ENCODE peak calls at places on chromosomes 7 and 10, in five cellular contexts. K is CD8-positive, alpha-beta T cell; J is heart left ventricle; L is Panc1; H is body of pancreas. Z is an unnamed sample.

GRCh38 chr10:132489053-132489703 is 48.4 kb upstream of the INPP5A start:
- DNase-seq in K (no peak), J (no peak), L (no peak), H (no peak), Z (no peak)

GRCh38 chr10:63391812-63392211 is 74.0 kb downstream of the JMJD1C start:
- DNase-seq in K (no peak), J (no peak), L (no peak), H (no peak), Z (peak; percentile 9)

GRCh38 chr10:77564781-77565589 is 72.6 kb downstream of the KCNMA1 start:
- DNase-seq in K (no peak), J (no peak), L (no peak), H (no peak), Z (no peak)

GRCh38 chr7:117834983-117835664 is 38.1 kb downstream of the CTTNBP2 start:
- DNase-seq in K (no peak), J (no peak), L (no peak), H (no peak), Z (no peak)

GRCh38 chr7:105797652-105798051 is 78.7 kb downstream of the ATXN7L1 start:
- DNase-seq in K (no peak), J (no peak), L (no peak), H (no peak), Z (no peak)

GRCh38 chr10:88810196-88810961 is 7.8 kb downstream of the LIPM start:
- DNase-seq in K (no peak), J (no peak), L (peak; percentile 33), H (peak; percentile 66), Z (peak; percentile 51)

GRCh38 chr10:125021686-125022374 is 79.9 kb downstream of the ZRANB1 start:
- DNase-seq in K (no peak), J (no peak), L (no peak), H (no peak), Z (no peak)

GRCh38 chr7:69776611-69777010 is 178.3 kb downstream of the AUTS2 start:
- DNase-seq in K (no peak), J (no peak), L (no peak), H (no peak), Z (no peak)

GRCh38 chr7:26292768-26293560 is 1.3 kb downstream of the SNX10 start:
- DNase-seq in K (no peak), J (no peak), L (no peak), H (peak; percentile 36), Z (peak; percentile 15)

GRCh38 chr7:71237945-71238344 is 106.0 kb downstream of the GALNT17 start:
- DNase-seq in K (no peak), J (peak; percentile 38), L (no peak), H (peak; percentile 11), Z (no peak)

GRCh38 chr7:76359111-76359986 is 558 bp upstream of the YWHAG start:
- DNase-seq in K (peak; percentile 86), J (peak; percentile 99), L (peak; percentile 97), H (peak; percentile 99), Z (peak; percentile 98)

GRCh38 chr10:132305654-132306340 is 2.0 kb downstream of the STK32C start:
- DNase-seq in K (no peak), J (peak; percentile 15), L (no peak), H (no peak), Z (no peak)

GRCh38 chr7:90472805-90473540 is 3.5 kb downstream of the PTTG1IP2 start:
- DNase-seq in K (no peak), J (no peak), L (no peak), H (no peak), Z (no peak)

GRCh38 chr10:117386805-117387204 is 11.6 kb upstream of the PDZD8 start:
- DNase-seq in K (no peak), J (no peak), L (no peak), H (no peak), Z (no peak)

GRCh38 chr10:77505431-77506334 is 131.9 kb downstream of the KCNMA1 start:
- DNase-seq in K (no peak), J (no peak), L (peak; percentile 85), H (no peak), Z (no peak)

GRCh38 chr7:78095549-78095948 is 297.0 kb downstream of the PHTF2 start:
- DNase-seq in K (no peak), J (no peak), L (no peak), H (no peak), Z (no peak)

GRCh38 chr10:2851544-2851943 is 215.8 kb upstream of the PFKP start:
- DNase-seq in K (no peak), J (no peak), L (no peak), H (no peak), Z (no peak)

GRCh38 chr7:110539216-110539615 is 551.7 kb upstream of the LRRN3 start:
- DNase-seq in K (no peak), J (no peak), L (no peak), H (no peak), Z (no peak)

GRCh38 chr7:150972094-150972493 is 6.0 kb downstream of the KCNH2 start:
- DNase-seq in K (no peak), J (peak; percentile 85), L (no peak), H (peak; percentile 52), Z (no peak)

GRCh38 chr7:114508096-114508495 is 93.5 kb downstream of the FOXP2 start:
- DNase-seq in K (no peak), J (no peak), L (no peak), H (no peak), Z (no peak)

GRCh38 chr7:114502454-114503254 is 88.0 kb downstream of the FOXP2 start:
- DNase-seq in K (no peak), J (no peak), L (no peak), H (peak; percentile 11), Z (no peak)

GRCh38 chr7:114504586-114504985 is 90.0 kb downstream of the FOXP2 start:
- DNase-seq in K (no peak), J (no peak), L (no peak), H (no peak), Z (no peak)
- H3K4me1 ChIP-seq in K (no peaks in the 10 kb centered on the region), J (no peaks in the 10 kb centered on the region), L (peaks cover 13% of the 10 kb centered on the region), H (peaks cover 13% of the 10 kb centered on the region), Z (no peaks in the 10 kb centered on the region)

GRCh38 chr7:100156331-100157068 is 2.0 kb downstream of the TRAPPC14 start:
- DNase-seq in K (no peak), J (no peak), L (no peak), H (no peak), Z (no peak)
- H3K4me3 ChIP-seq in K (peak overlapping the region; percentile 90), J (no peak overlapping the region), L (peak overlapping the region; percentile 91), H (no peak overlapping the region), Z (no peak overlapping the region)

DNA sequence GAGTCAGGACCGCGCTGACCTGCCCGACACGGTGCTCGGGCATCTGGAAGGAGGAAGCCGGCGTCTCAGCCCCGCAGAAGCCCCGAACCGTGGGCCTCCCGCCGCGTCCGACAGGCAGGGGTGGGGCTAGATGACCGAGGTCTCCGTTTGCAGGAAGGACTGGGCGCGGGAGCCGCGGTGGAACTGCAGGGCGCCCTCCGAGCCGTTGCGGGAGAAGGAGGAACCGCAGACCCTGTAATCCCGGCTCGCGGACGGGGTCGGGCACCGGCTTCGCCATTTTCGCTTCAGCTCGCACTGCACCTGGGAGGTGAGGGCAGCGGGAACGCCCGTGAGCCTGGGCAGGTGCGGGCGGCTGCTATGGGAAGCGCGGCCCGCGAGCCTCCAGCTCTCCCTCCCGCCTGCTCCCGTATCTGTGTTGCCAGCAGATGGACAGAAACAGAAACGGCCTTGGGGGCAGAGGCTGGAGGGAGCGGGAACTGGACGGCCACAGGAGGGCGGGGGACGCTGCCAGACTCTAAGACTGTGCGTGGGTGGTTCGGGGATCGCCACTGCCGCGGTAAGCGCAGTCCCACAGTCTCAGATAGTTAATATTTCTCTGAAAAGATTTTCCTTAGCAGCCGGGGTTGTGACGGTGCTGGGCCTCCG is 114.1 kb downstream of the VIPR2 start:
- DNase-seq in K (no peak), J (peak; percentile 60), L (no peak), H (peak; percentile 69), Z (no peak)
- H3K4me1 ChIP-seq in K (no peaks in the 10 kb centered on the region), J (peaks cover 21% of the 10 kb centered on the region), L (no peaks in the 10 kb centered on the region), H (peaks cover 9% of the 10 kb centered on the region), Z (peaks cover 6% of the 10 kb centered on the region)

DNA sequence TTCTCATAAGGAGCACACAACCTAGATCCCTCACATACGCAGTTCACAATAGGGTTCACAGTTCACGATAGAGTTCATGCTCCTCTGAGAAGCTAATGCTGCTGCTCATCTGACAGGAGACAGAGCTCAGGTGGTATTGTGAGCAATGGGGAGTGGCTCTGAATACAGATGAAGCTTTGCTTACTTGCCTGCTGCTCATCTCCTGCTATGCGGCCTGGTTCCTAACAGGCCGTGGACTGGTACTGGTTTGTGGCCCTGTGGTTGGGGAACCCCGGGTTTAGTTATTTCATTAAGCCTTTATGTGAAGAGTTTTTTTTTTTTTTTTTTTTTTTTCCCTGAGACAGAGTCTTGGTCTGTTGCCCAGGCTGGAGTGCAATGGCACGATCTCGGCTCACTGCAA is 19.4 kb downstream of the SLK start:
- DNase-seq in K (no peak), J (no peak), L (no peak), H (no peak), Z (no peak)
- H3K4me3 ChIP-seq in K (no peak overlapping the region), J (no peak overlapping the region), L (no peak overlapping the region), H (no peak overlapping the region), Z (no peak overlapping the region)

DNA sequence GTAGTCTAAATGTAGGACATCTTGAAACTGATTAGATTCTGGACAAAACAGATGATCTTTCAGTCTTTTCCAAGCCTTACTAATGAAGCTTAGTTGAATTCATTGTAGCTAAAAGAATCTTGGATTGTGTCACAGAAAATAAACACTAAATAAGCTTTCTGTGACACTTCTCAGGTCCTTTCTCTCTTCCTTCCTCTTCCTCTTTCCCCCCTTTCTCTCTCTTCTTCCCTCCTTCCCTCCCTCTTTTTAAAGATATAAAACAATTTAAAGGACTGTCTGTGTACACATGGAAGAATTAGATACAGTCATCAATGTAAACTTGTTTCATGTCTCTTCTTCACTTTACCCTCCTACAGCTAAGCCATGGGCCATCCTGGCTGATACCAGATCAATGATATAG is 5.3 kb upstream of the COMMD3 start:
- DNase-seq in K (no peak), J (no peak), L (no peak), H (no peak), Z (no peak)
- H3K4me1 ChIP-seq in K (peaks cover 6% of the 10 kb centered on the region), J (peaks cover 8% of the 10 kb centered on the region), L (no peaks in the 10 kb centered on the region), H (peaks cover 8% of the 10 kb centered on the region), Z (peaks cover 8% of the 10 kb centered on the region)

GRCh38 chr7:100221767-100222444 is 2.2 kb downstream of the PVRIG start:
- DNase-seq in K (no peak), J (no peak), L (no peak), H (no peak), Z (no peak)
- H3K4me3 ChIP-seq in K (peak overlapping the region; percentile 88), J (no peak overlapping the region), L (no peak overlapping the region), H (no peak overlapping the region), Z (peak overlapping the region; percentile 76)

DNA sequence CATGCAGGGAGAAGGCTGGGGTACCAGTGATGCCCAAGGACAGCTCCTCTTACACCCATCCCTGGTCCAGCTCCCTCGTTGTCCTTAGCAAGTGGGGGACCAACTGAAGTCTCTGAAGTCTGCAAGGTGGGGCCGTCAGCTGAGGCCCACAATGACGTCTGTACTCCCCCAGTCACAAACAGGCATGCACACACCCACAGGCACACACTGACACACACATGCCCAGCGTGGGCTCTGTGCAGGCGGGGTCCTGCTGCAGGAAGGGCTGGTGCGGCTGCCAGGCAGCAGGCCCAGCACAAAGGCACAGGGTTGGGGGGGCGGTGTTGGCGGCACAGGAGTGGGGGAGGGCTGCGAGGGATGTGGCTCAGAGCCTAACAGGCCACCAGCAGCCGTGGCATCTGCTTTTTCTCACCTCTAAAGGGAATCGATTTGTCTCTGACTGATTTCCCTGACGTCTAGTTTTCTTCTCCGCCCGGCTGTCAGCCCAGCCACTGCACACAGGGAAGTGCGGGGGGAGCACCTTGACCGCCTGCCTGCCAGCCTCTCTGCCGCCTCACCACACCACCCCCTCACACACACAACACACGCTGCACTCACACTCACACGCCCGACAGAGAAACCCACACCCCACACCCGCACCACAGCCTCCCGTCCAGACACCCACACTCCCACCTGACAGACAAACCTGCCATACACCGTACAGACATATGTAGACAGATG is 43.5 kb upstream of the ZMIZ1 start:
- DNase-seq in K (peak; percentile 49), J (peak; percentile 43), L (no peak), H (peak; percentile 62), Z (no peak)
- H3K4me1 ChIP-seq in K (peaks cover 51% of the 10 kb centered on the region), J (peaks cover 28% of the 10 kb centered on the region), L (no peaks in the 10 kb centered on the region), H (peaks cover 46% of the 10 kb centered on the region), Z (peaks cover 24% of the 10 kb centered on the region)

GRCh38 chr10:71622656-71623055 is 96.9 kb downstream of the C10orf105 start:
- DNase-seq in K (no peak), J (no peak), L (no peak), H (no peak), Z (no peak)
- H3K4me3 ChIP-seq in K (no peak overlapping the region), J (no peak overlapping the region), L (no peak overlapping the region), H (no peak overlapping the region), Z (no peak overlapping the region)

Z was measured in CD4-positive, CD25-positive, alpha-beta regulatory T cell.